ENCODE peak calls at places on chromosomes 6 and 20, in eight cellular contexts. S is keratinocyte, U is HepG2, J is dorsolateral prefrontal cortex, L is ovary, C is tibial artery, X is psoas muscle, N is aorta. B is an unnamed sample.

GRCh38 chr6:37480118-37480736 is 19.5 kb downstream of the CCDC167 start:
- DNase-seq in S (no peak), U (no peak), J (no peak), L (no peak), C (no peak), X (no peak), N (no peak), B (no peak)

GRCh38 chr20:9949563-9949962 is 85.2 kb upstream of the ANKEF1 start:
- DNase-seq in S (no peak), U (no peak), J (no peak), L (no peak), C (no peak), X (no peak), N (no peak), B (no peak)

GRCh38 chr6:121592955-121593665 is 157.7 kb downstream of the GJA1 start:
- DNase-seq in S (no peak), U (no peak), J (no peak), L (peak; percentile 27), C (no peak), X (no peak), N (no peak), B (no peak)

GRCh38 chr20:10447028-10447427 is 11.9 kb downstream of the SLX4IP start:
- DNase-seq in S (no peak), U (peak; percentile 32), J (no peak), L (no peak), C (no peak), X (no peak), N (no peak), B (no peak)

GRCh38 chr20:63635431-63636141 is 8.7 kb upstream of the GMEB2 start:
- DNase-seq in S (no peak), U (no peak), J (no peak), L (no peak), C (no peak), X (no peak), N (peak; percentile 60), B (no peak)

GRCh38 chr20:35871311-35871771 is 83.0 kb downstream of the SCAND1 start:
- DNase-seq in S (peak; percentile 28), U (no peak), J (no peak), L (peak; percentile 41), C (no peak), X (no peak), N (no peak), B (no peak)

GRCh38 chr6:160092602-160093001 is 29.0 kb upstream of the SLC22A1 start:
- DNase-seq in S (no peak), U (no peak), J (no peak), L (no peak), C (no peak), X (no peak), N (no peak), B (no peak)

GRCh38 chr20:13212750-13213149 is 8.3 kb upstream of the ISM1 start:
- DNase-seq in S (no peak), U (no peak), J (no peak), L (no peak), C (no peak), X (no peak), N (no peak), B (no peak)

GRCh38 chr6:20997143-20997792 is 463.0 kb downstream of the CDKAL1 start:
- DNase-seq in S (no peak), U (no peak), J (no peak), L (no peak), C (no peak), X (no peak), N (no peak), B (no peak)

GRCh38 chr6:158839796-158840195 is 20.6 kb upstream of the EZR start:
- DNase-seq in S (no peak), U (no peak), J (no peak), L (no peak), C (no peak), X (no peak), N (no peak), B (no peak)

DNA sequence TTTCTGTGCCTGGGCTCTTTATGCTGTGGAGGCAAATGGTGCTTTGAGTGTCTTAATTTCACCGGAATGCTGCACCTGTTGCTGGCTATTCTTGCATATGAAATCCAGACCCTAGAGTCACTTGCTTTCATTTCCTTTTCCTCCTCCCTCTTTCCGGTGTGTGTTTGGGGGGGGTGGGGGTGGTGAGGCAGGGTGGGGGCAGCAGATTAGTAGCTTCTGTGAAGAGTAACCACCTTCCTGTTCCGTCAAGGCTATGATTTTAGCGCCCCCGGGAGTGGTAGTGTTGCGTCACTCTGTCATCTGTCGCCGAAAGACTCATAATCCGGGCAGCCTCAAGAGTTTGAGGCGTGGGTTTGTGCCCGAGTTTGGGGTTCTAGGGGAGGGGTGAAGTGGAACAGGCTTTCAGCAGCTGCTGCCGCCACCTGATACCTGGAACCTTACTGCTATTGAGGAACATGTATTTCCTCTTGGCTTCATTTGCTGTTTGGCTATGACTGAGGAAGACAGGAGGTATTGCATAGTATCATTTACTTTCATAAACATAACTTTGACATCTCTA is 49.1 kb downstream of the UTRN start:
- DNase-seq in S (no peak), U (no peak), J (no peak), L (no peak), C (no peak), X (peak; percentile 69), N (no peak), B (no peak)
- H3K4me3 ChIP-seq in S (no peak overlapping the region), U (no peak overlapping the region), J (no peak overlapping the region), L (no peak overlapping the region), C (no peak overlapping the region), X (peak overlapping the region; percentile 58), N (no peak overlapping the region), B (peak overlapping the region; percentile 31)

DNA sequence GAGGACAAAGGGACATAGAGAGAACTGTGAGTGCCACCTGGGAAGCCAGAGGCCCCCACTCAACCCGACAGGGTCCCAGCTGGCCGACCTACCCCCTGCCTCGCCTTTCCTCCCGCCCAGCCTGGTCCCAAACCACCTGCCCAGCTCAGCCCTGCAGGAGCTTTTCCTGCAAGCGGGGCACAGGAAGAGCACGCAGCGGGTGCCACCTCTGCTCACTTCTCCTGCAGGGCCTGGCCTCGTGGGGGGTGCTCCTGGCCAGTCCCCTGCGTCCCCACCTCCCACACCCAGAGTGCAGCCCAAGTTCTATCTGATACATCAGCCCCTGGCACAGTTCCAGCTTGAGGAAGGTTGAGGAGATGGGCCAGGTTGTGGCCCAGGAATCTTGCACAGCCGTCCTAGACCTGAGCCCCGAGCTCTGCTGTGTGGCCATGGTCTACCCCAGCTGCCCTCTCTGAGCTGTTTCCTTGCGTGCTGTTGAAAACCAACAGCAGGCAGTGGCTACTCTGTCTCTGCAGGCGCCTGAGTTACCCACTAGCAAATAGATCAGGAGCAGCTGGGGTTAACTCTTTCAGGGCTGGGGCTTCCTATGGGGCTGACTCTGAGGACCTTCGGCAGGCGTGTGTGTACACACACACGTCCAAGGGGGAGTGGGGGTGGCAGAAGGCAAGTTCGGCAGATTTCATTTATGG is 1.7 kb downstream of the NECAB3 start:
- DNase-seq in S (no peak), U (no peak), J (no peak), L (no peak), C (no peak), X (peak; percentile 46), N (no peak), B (no peak)
- H3K27ac ChIP-seq in S (no peak overlapping the region), U (peak overlapping the region; percentile 81), J (peak overlapping the region; percentile 89), L (peak overlapping the region; percentile 97), C (peak overlapping the region; percentile 98), X (peak overlapping the region; percentile 87), N (no peak overlapping the region), B (peak overlapping the region; percentile 95)

GRCh38 chr6:9458424-9458823 is 956.5 kb downstream of the TFAP2A start:
- DNase-seq in S (no peak), U (no peak), J (no peak), L (no peak), C (no peak), X (no peak), N (no peak), B (no peak)
- H3K4me3 ChIP-seq in S (no peak overlapping the region), U (no peak overlapping the region), J (no peak overlapping the region), L (no peak overlapping the region), C (no peak overlapping the region), X (no peak overlapping the region), N (no peak overlapping the region), B (no peak overlapping the region)

GRCh38 chr6:52503853-52504777 is 72.7 kb downstream of the TRAM2 start:
- DNase-seq in S (peak; percentile 98), U (no peak), J (no peak), L (no peak), C (peak; percentile 98), X (peak; percentile 97), N (peak; percentile 91), B (peak; percentile 96)
- H3K27ac ChIP-seq in S (peak overlapping the region; percentile 97), U (no peak overlapping the region), J (no peak overlapping the region), L (no peak overlapping the region), C (peak overlapping the region; percentile 68), X (peak overlapping the region; percentile 81), N (no peak overlapping the region), B (peak overlapping the region; percentile 83)

DNA sequence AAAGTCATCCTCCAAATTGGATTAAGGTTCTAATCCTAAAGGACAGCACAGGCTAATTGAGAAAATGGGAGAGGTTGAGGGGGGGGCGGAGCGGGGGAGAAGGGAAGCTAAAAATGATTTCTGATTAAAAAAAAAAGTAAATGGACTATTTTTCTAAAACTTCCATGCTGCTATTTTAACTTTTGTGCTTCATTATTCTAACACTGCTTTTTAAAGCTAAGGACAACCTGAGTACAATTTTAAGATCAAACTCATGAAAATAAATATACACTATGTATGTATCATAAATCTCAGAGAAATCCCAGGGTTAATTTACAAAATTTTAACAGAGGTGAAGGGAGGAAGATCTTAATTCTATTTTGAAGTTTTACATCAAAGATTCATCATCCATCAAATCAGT is 4.4 kb downstream of the MAN1A1 start:
- DNase-seq in S (no peak), U (no peak), J (no peak), L (no peak), C (no peak), X (no peak), N (no peak), B (no peak)
- H3K4me3 ChIP-seq in S (no peak overlapping the region), U (peak overlapping the region; percentile 89), J (peak overlapping the region; percentile 91), L (no peak overlapping the region), C (peak overlapping the region; percentile 73), X (peak overlapping the region; percentile 16), N (no peak overlapping the region), B (peak overlapping the region; percentile 95)

GRCh38 chr6:25179051-25179778 is 100.0 kb upstream of the CARMIL1 start:
- DNase-seq in S (no peak), U (no peak), J (no peak), L (no peak), C (no peak), X (no peak), N (no peak), B (no peak)
- H3K27ac ChIP-seq in S (no peak overlapping the region), U (no peak overlapping the region), J (peak overlapping the region; percentile 10), L (no peak overlapping the region), C (peak overlapping the region; percentile 65), X (no peak overlapping the region), N (no peak overlapping the region), B (peak overlapping the region; percentile 61)

DNA sequence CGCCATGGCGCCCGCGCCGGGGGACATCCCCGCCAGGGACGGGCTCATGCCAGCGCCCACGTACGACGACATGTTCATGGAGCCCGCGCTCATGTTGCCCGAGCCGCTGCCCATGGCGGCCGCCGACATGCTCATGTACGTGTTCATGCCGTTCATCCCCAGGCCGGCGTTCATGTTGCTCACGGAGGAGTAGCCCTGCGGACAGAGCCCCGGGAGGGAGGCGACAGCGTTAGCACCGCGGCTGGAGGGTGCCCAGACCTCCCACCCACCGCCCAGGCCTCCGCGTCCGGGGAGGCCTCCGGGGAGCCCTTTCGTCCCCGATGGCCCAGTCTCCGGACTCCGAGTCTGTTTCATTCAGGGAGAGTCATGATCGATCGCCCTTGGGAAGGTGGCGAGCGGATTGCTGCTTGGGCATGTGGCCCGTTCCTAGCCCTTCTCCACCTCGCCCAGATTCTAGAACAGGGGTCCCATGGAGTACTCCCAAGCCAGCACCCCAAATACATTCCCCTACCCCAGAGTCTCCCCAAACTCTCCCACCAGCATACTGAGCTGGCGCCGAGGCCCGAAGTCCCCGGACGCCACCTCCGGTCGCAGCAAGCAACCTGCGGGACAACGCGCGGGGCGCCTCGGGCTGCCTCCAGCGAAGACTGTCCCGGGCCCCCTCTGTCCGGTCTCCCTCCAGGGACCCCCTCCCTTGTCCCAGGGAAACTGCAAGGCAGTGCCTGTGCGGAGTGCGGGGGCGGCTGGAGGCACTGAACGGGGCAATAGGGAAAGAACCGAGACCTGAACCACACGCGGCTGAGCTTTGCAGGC is 1.2 kb downstream of the FOXA2 start:
- DNase-seq in S (no peak), U (peak; percentile 36), J (no peak), L (no peak), C (no peak), X (no peak), N (no peak), B (no peak)
- H3K4me3 ChIP-seq in S (peak overlapping the region; percentile 22), U (peak overlapping the region; percentile 96), J (peak overlapping the region; percentile 45), L (peak overlapping the region; percentile 7), C (peak overlapping the region; percentile 21), X (peak overlapping the region; percentile 49), N (peak overlapping the region; percentile 2), B (peak overlapping the region; percentile 54)